ENCODE peak calls at places on chromosome 21, in four cellular contexts. One of them, this sample, is unnamed.

GRCh38 chr21:41133896-41134522 is 34.0 kb upstream of the BACE2 start:
- DNase-seq in HepG2: peak; percentile 49
- DNase-seq in GM12878: no peak
- DNase-seq in K562: peak; percentile 57
- DNase-seq in this sample: peak; percentile 41

GRCh38 chr21:26451014-26451740 is 121.9 kb downstream of the CYYR1 start:
- DNase-seq in GM12878: no peak
- DNase-seq in K562: no peak
- DNase-seq in HepG2: no peak
- DNase-seq in this sample: no peak

GRCh38 chr21:39094847-39095525 is 88.3 kb downstream of the PSMG1 start:
- DNase-seq in GM12878: no peak
- DNase-seq in HepG2: peak; percentile 99
- DNase-seq in K562: peak; percentile 59
- DNase-seq in this sample: no peak

GRCh38 chr21:31732891-31733520 is 1.1 kb upstream of the SCAF4 start:
- DNase-seq in K562: peak; percentile 39
- DNase-seq in GM12878: no peak
- DNase-seq in HepG2: peak; percentile 15
- DNase-seq in this sample: peak; percentile 20

GRCh38 chr21:29382029-29382654 is 83.4 kb downstream of the BACH1 start:
- DNase-seq in K562: no peak
- DNase-seq in HepG2: peak; percentile 10
- DNase-seq in GM12878: no peak
- DNase-seq in this sample: no peak

GRCh38 chr21:14683021-14683420 is 136.9 kb upstream of the SAMSN1 start:
- DNase-seq in K562: no peak
- DNase-seq in GM12878: no peak
- DNase-seq in HepG2: no peak
- DNase-seq in this sample: no peak

GRCh38 chr21:39033878-39034589 is 149.2 kb downstream of the PSMG1 start:
- DNase-seq in GM12878: no peak
- DNase-seq in K562: no peak
- DNase-seq in HepG2: peak; percentile 98
- DNase-seq in this sample: no peak

GRCh38 chr21:15212214-15212613 is 147.4 kb upstream of the NRIP1 start:
- DNase-seq in GM12878: no peak
- DNase-seq in HepG2: no peak
- DNase-seq in K562: no peak
- DNase-seq in this sample: no peak

GRCh38 chr21:42262826-42263225 is 43.9 kb downstream of the ABCG1 start:
- DNase-seq in HepG2: peak; percentile 52
- DNase-seq in GM12878: no peak
- DNase-seq in K562: no peak
- DNase-seq in this sample: no peak

GRCh38 chr21:14900058-14900457 is 164.7 kb downstream of the NRIP1 start:
- DNase-seq in GM12878: no peak
- DNase-seq in HepG2: no peak
- DNase-seq in K562: no peak
- DNase-seq in this sample: no peak

GRCh38 chr21:29638761-29639327 is 301.0 kb downstream of the GRIK1 start:
- DNase-seq in HepG2: no peak
- DNase-seq in GM12878: no peak
- DNase-seq in K562: no peak
- DNase-seq in this sample: no peak

GRCh38 chr21:31316488-31317169 is 27.4 kb downstream of the TIAM1 start:
- DNase-seq in K562: no peak
- DNase-seq in HepG2: no peak
- DNase-seq in GM12878: no peak
- DNase-seq in this sample: no peak

GRCh38 chr21:24205317-24205716 is 1402.0 kb downstream of the MRPL39 start:
- DNase-seq in HepG2: no peak
- DNase-seq in K562: no peak
- DNase-seq in GM12878: no peak
- DNase-seq in this sample: no peak

GRCh38 chr21:25572895-25573310 is 34.4 kb downstream of the MRPL39 start:
- DNase-seq in GM12878: peak; percentile 78
- DNase-seq in HepG2: no peak
- DNase-seq in K562: no peak
- DNase-seq in this sample: no peak

GRCh38 chr21:42658320-42659105 is 5.1 kb downstream of the PDE9A start:
- DNase-seq in GM12878: no peak
- DNase-seq in HepG2: no peak
- DNase-seq in K562: no peak
- DNase-seq in this sample: no peak

GRCh38 chr21:32914424-32915070 is 111.2 kb upstream of the OLIG2 start:
- DNase-seq in GM12878: no peak
- DNase-seq in K562: no peak
- DNase-seq in HepG2: no peak
- DNase-seq in this sample: no peak

GRCh38 chr21:31735518-31735992 is 3.6 kb upstream of the SCAF4 start:
- DNase-seq in HepG2: no peak
- DNase-seq in GM12878: no peak
- DNase-seq in K562: peak; percentile 79
- DNase-seq in this sample: no peak

GRCh38 chr21:43297989-43298388 is 128.9 kb downstream of the SIK1 start:
- DNase-seq in K562: no peak
- DNase-seq in GM12878: no peak
- DNase-seq in HepG2: no peak
- DNase-seq in this sample: no peak

GRCh38 chr21:15058718-15059316 is 6.0 kb downstream of the NRIP1 start:
- DNase-seq in K562: peak; percentile 34
- DNase-seq in HepG2: no peak
- DNase-seq in GM12878: no peak
- DNase-seq in this sample: no peak

GRCh38 chr21:33020558-33021100 is 5.1 kb upstream of the OLIG2 start:
- DNase-seq in HepG2: no peak
- DNase-seq in K562: no peak
- DNase-seq in GM12878: no peak
- DNase-seq in this sample: no peak

GRCh38 chr21:42220138-42220701 is 1.3 kb downstream of the ABCG1 start:
- DNase-seq in HepG2: peak; percentile 39
- DNase-seq in K562: no peak
- DNase-seq in GM12878: no peak
- DNase-seq in this sample: peak; percentile 74

GRCh38 chr21:29007135-29007534 is 12.0 kb downstream of the RWDD2B start:
- DNase-seq in K562: no peak
- DNase-seq in HepG2: no peak
- DNase-seq in GM12878: no peak
- DNase-seq in this sample: no peak

GRCh38 chr21:25107708-25108107 is 499.6 kb downstream of the MRPL39 start:
- DNase-seq in K562: no peak
- DNase-seq in HepG2: no peak
- DNase-seq in GM12878: no peak
- DNase-seq in this sample: no peak

GRCh38 chr21:28154121-28154520 is 838.6 kb downstream of the LTN1 start:
- DNase-seq in GM12878: no peak
- DNase-seq in HepG2: no peak
- DNase-seq in K562: no peak
- DNase-seq in this sample: no peak

GRCh38 chr21:39176312-39176711 is 6.9 kb downstream of the PSMG1 start:
- DNase-seq in HepG2: no peak
- DNase-seq in K562: no peak
- DNase-seq in GM12878: no peak
- DNase-seq in this sample: no peak

GRCh38 chr21:25925936-25926335 is 191.2 kb downstream of the GABPA start:
- DNase-seq in GM12878: no peak
- DNase-seq in HepG2: no peak
- DNase-seq in K562: no peak
- DNase-seq in this sample: no peak

GRCh38 chr21:28763809-28764418 is 228.8 kb downstream of the LTN1 start:
- DNase-seq in HepG2: no peak
- DNase-seq in GM12878: no peak
- DNase-seq in K562: no peak
- DNase-seq in this sample: no peak

GRCh38 chr21:25944672-25945213 is 210.0 kb downstream of the GABPA start:
- DNase-seq in K562: no peak
- DNase-seq in GM12878: no peak
- DNase-seq in HepG2: no peak
- DNase-seq in this sample: no peak

GRCh38 chr21:42652527-42653491 is 612 bp upstream of the PDE9A start:
- DNase-seq in HepG2: peak; percentile 58
- DNase-seq in K562: peak; percentile 63
- DNase-seq in GM12878: no peak
- DNase-seq in this sample: peak; percentile 45

GRCh38 chr21:26811031-26811430 is 34.2 kb downstream of the ADAMTS1 start:
- DNase-seq in GM12878: no peak
- DNase-seq in K562: no peak
- DNase-seq in HepG2: no peak
- DNase-seq in this sample: no peak

DNA sequence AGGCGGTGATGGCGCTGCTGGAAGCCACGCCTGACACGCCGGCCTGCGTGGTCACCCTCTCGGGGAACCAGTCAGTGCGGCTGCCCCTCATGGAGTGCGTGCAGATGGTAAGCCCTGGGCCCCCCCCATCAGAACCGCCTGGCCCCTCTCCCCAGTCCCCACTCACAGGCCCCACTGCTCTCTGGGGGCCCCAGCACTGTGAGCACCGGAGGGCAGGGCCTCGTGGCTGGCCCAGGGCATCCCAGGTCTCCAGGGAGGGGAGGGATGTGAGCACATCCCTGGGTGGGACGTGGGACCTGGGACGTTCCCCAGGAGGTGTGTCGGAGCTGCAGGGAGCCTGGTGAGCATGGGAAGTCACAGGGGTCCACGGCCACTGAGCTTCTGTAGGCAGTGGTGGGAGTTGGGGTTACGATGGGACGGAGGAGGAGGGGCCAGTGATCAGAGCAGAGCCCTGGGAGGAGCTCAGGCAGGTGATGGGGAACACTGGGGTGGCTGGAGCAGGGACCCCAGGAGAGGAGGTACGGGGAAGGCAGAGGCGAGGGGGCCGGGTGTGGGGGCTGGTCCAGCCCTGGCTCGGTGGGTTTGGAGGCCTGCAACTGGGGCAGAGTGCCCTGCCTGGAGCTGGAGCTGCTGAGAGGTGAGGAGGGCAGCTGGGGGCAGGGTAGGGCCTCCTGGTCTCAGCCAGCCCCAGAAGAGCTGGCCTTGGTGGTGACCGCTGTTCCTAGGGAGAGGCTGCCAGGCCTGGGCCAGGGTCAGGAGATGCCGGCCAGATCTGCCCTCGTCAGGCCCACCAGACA is 18.8 kb downstream of the PFKL start:
- DNase-seq in GM12878: no peak
- DNase-seq in HepG2: no peak
- DNase-seq in K562: no peak
- DNase-seq in this sample: no peak
- TF ChIP-seq TARDBP in GM12878: no peak
- TF ChIP-seq TARDBP in HepG2: no peak
- TF ChIP-seq TARDBP in K562: no peak
- TF ChIP-seq TARDBP in this sample: no peak

GRCh38 chr21:17819878-17820232 is 699 bp upstream of the C21orf91 start:
- DNase-seq in HepG2: peak; percentile 14
- DNase-seq in GM12878: no peak
- DNase-seq in K562: peak; percentile 68
- DNase-seq in this sample: peak; percentile 19
- TF ChIP-seq TARDBP in HepG2: no peak
- TF ChIP-seq TARDBP in GM12878: no peak
- TF ChIP-seq TARDBP in K562: no peak
- TF ChIP-seq TARDBP in this sample: no peak

DNA sequence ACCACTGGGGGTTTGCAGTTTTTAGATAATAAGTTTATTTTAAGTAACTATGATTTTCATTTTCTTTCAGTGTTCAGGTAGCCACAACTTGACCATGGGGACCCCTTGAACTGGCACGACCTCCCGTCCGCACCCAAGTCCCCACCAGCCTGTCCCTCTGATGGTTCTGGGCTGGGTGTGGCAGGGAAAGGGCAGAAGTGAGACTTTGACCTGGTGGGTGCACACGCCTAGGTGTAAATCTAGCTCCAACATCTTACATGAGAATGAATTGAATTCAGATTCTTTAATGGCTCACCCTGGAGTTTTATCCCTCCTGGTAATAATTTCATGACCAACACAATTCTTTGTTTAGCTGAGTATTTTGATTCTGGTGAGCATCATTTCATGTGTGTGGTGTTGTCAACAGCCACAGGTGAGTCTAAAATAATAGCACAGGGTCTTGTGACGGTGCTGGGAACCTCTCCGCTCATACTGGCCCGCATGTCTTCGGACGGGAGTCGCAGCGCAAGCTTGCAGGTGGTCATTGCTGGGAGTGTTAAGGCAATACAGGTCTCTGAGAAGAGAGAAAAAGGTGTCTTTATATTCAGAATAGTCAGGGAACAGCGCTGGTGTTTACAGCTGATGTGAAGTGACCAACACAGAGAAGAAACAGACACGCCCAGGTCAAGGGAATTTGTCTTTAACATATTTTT is 50.8 kb upstream of the POFUT2 start:
- DNase-seq in GM12878: no peak
- DNase-seq in HepG2: no peak
- DNase-seq in K562: no peak
- DNase-seq in this sample: no peak
- TF ChIP-seq TARDBP in GM12878: no peak
- TF ChIP-seq TARDBP in HepG2: no peak
- TF ChIP-seq TARDBP in K562: no peak
- TF ChIP-seq TARDBP in this sample: no peak

GRCh38 chr21:21084179-21084578 is 86.0 kb downstream of the NCAM2 start:
- DNase-seq in HepG2: no peak
- DNase-seq in K562: no peak
- DNase-seq in GM12878: no peak
- DNase-seq in this sample: no peak
- TF ChIP-seq TARDBP in HepG2: no peak
- TF ChIP-seq TARDBP in K562: no peak
- TF ChIP-seq TARDBP in GM12878: no peak
- TF ChIP-seq TARDBP in this sample: no peak

GRCh38 chr21:34545079-34545884 is 33.3 kb upstream of the KCNE1 start:
- DNase-seq in K562: no peak
- DNase-seq in GM12878: peak; percentile 86
- DNase-seq in HepG2: peak; percentile 62
- DNase-seq in this sample: no peak
- TF ChIP-seq TARDBP in K562: no peak
- TF ChIP-seq TARDBP in GM12878: peak; percentile 86
- TF ChIP-seq TARDBP in HepG2: no peak
- TF ChIP-seq TARDBP in this sample: no peak

DNA sequence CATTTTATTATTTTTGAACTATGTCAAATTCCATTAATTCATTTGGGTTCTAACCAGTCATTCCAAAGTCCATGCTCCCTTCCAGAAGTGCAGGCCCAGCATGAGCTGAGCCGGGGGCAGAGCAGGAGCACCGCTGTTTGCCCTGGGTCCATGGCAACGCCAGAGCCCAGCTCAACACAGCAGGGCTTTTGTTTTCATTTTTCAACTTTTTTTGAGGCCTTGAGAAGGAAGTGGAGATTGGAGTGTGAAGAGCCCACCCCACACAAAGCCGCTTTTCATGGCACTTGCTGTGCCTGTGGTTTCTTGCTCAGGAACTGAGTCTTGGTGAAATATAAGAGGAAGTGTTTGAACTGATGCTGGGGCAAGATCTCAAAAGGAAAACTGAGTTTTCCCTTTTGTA is 13.2 kb upstream of the PRMT2 start:
- DNase-seq in K562: no peak
- DNase-seq in GM12878: no peak
- DNase-seq in HepG2: peak; percentile 94
- DNase-seq in this sample: no peak
- TF ChIP-seq TARDBP in K562: no peak
- TF ChIP-seq TARDBP in GM12878: no peak
- TF ChIP-seq TARDBP in HepG2: peak; percentile 32
- TF ChIP-seq TARDBP in this sample: no peak

GRCh38 chr21:37994211-37994610 is 78.0 kb upstream of the KCNJ6 start:
- DNase-seq in K562: peak; percentile 24
- DNase-seq in GM12878: no peak
- DNase-seq in HepG2: no peak
- DNase-seq in this sample: no peak
- TF ChIP-seq TARDBP in K562: no peak
- TF ChIP-seq TARDBP in GM12878: no peak
- TF ChIP-seq TARDBP in HepG2: no peak
- TF ChIP-seq TARDBP in this sample: no peak